ENCODE peak calls at places on chromosomes 16 and 17, in six cellular contexts. V is stomach; Z is esophagus squamous epithelium; S is naive thymus-derived CD4-positive, alpha-beta T cell; Q is tibial nerve; R is body of pancreas. T is an unnamed sample. For H3K36me3 and H3K27me3, the result is how much of the 10 kb centered on the place peaks cover.

GRCh38 chr16:9610727-9611126 is 519.3 kb downstream of the HAPSTR1 start:
- DNase-seq in V (no peak), R (no peak), Q (no peak), Z (no peak), S (no peak), T (no peak)

GRCh38 chr17:46878055-46878454 is 26.7 kb downstream of the WNT9B start:
- DNase-seq in S (no peak), Z (no peak), V (no peak), Q (peak), R (no peak), T (peak)

GRCh38 chr17:17440938-17441730 is 35.7 kb upstream of the MED9 start:
- DNase-seq in R (no peak), V (no peak), S (no peak), Q (no peak), Z (no peak), T (no peak)

GRCh38 chr17:40778466-40778865 is 3.9 kb downstream of the KRT27 start:
- DNase-seq in Q (no peak), S (no peak), V (no peak), Z (no peak), R (no peak), T (peak)

GRCh38 chr17:4566785-4567184 is 6.4 kb upstream of the GGT6 start:
- DNase-seq in V (peak), Q (peak), Z (no peak), R (peak), S (peak), T (peak)

GRCh38 chr17:6178959-6179358 is 108.8 kb downstream of the WSCD1 start:
- DNase-seq in S (no peak), Q (no peak), R (no peak), Z (no peak), V (no peak), T (no peak)

GRCh38 chr16:31429314-31429713 is 1.2 kb upstream of the COX6A2 start:
- DNase-seq in Z (no peak), V (no peak), S (no peak), R (no peak), Q (no peak), T (no peak)

GRCh38 chr17:10172241-10172741 is 26.1 kb downstream of the GAS7 start:
- DNase-seq in Z (no peak), Q (no peak), S (no peak), V (no peak), R (no peak), T (no peak)

GRCh38 chr17:71548540-71549190 is 572.2 kb upstream of the SOX9 start:
- DNase-seq in V (no peak), Q (no peak), Z (no peak), S (no peak), R (no peak), T (no peak)

GRCh38 chr16:10642964-10643363 is 51.8 kb downstream of the TEKT5 start:
- DNase-seq in S (no peak), Q (no peak), Z (no peak), V (no peak), R (no peak), T (no peak)

GRCh38 chr16:19830902-19831555 is 53.6 kb downstream of the GPRC5B start:
- DNase-seq in Z (no peak), Q (no peak), V (no peak), S (no peak), R (no peak), T (no peak)

GRCh38 chr16:66278604-66279262 is 87.8 kb upstream of the CDH5 start:
- DNase-seq in V (no peak), Q (no peak), S (no peak), Z (no peak), R (no peak), T (no peak)

GRCh38 chr17:66775881-66776400 is 59.0 kb upstream of the CACNG5 start:
- DNase-seq in Z (no peak), V (no peak), Q (no peak), R (no peak), S (no peak), T (no peak)

GRCh38 chr16:67594256-67594915 is 32.1 kb downstream of the CTCF start:
- DNase-seq in Q (no peak), R (no peak), V (no peak), Z (no peak), S (no peak), T (no peak)

GRCh38 chr17:46026045-46026814 is 27.2 kb downstream of the STH start:
- DNase-seq in V (no peak), Z (no peak), S (no peak), R (peak), Q (peak), T (no peak)

GRCh38 chr17:27009087-27009486 is 284.8 kb upstream of the WSB1 start:
- DNase-seq in V (no peak), Q (no peak), Z (no peak), S (no peak), R (no peak), T (no peak)

GRCh38 chr17:29572691-29573557 is 4.4 kb downstream of the TP53I13 start:
- DNase-seq in R (peak), Z (no peak), V (peak), Q (peak), S (peak), T (no peak)

GRCh38 chr16:11034481-11034931 is 90.1 kb downstream of the CLEC16A start:
- DNase-seq in Q (no peak), S (no peak), Z (no peak), V (no peak), R (no peak), T (no peak)

GRCh38 chr17:59963738-59964454 is 644 bp downstream of the RNFT1 start:
- DNase-seq in Z (no peak), S (no peak), Q (peak), V (peak), R (peak), T (peak)

GRCh38 chr17:50957600-50958575 is 91.7 kb upstream of the TOB1 start:
- DNase-seq in S (no peak), R (no peak), Q (no peak), Z (no peak), V (no peak), T (no peak)

GRCh38 chr17:79991140-79991923 is 44.3 kb downstream of the TBC1D16 start:
- DNase-seq in V (peak), R (peak), S (peak), Z (no peak), Q (peak), T (peak)

GRCh38 chr17:78268960-78269892 is 37.8 kb downstream of the TMEM235 start:
- DNase-seq in Q (no peak), R (no peak), S (no peak), V (no peak), Z (no peak), T (no peak)
- H3K36me3 ChIP-seq in Q (under half), R (under half), S (under half), V (under half), Z (under half), T (under half)

GRCh38 chr16:87484487-87485331 is 8.1 kb downstream of the ZCCHC14 start:
- DNase-seq in S (no peak), V (peak), Q (no peak), R (no peak), Z (no peak), T (no peak)

GRCh38 chr16:87489434-87490045 is 3.3 kb downstream of the ZCCHC14 start:
- DNase-seq in S (no peak), Z (no peak), V (no peak), R (no peak), Q (no peak), T (no peak)

GRCh38 chr16:87483481-87483880 is 9.3 kb downstream of the ZCCHC14 start:
- DNase-seq in Z (no peak), R (no peak), V (no peak), Q (no peak), S (no peak), T (no peak)

GRCh38 chr16:87487361-87487924 is 5.4 kb downstream of the ZCCHC14 start:
- DNase-seq in R (peak), Z (no peak), Q (no peak), S (no peak), V (peak), T (peak)

DNA sequence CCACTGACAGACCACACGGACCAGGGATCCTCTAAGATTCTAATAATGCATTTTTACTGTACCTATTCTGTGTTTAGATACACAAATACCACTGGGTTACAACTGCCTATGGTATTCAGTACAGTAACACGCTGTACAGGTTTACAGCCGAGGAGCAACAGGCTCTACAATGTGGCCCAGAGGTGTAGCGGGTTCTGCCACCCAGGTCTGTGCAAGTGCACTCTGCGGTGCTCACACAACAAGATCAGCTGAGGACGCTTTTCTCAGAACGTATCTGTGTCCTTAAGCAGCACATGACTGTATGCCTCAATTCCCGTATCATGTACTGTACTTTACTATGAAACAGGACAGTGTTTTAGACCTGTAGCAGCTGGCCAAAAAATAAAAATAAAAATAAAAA is 6.5 kb downstream of the ZCCHC14 start:
- DNase-seq in Q (no peak), R (no peak), V (no peak), Z (no peak), S (no peak), T (no peak)
- H3K4me3 ChIP-seq in Q (no peak), R (no peak), V (no peak), Z (no peak), S (no peak), T (no peak)

GRCh38 chr17:48604770-48605329 is at the start of gene HOXB6:
- DNase-seq in V (no peak), S (no peak), Q (no peak), R (no peak), Z (no peak), T (no peak)
- H3K27me3 ChIP-seq in V (half or more), S (under half), Q (under half), R (under half), Z (half or more), T (under half)

DNA sequence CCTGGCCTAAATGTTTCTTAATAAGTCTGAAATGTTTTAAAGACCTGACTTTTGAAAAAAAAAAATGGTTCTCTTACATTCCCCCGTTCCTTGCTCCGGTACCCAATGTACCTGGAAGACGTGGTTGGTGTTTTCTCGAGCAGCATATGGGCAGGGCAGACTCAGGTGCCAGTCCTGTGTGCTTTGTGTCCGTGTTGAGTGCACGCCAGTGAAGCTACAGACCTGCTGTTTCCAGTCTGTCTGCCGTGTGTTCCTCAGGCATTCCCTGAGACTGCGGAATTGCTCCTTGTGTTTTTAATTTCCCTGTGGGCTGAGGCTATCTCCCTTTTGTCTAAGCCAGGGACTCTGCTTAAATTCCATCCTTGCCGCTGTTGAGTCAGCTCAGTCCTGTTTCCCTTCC is 11.7 kb upstream of the IL17C start:
- DNase-seq in Z (no peak), Q (no peak), S (no peak), R (no peak), V (no peak), T (no peak)
- H3K36me3 ChIP-seq in Z (half or more), Q (half or more), S (half or more), R (under half), V (half or more), T (half or more)

GRCh38 chr16:80055831-80056230 is 455.3 kb upstream of the MAF start:
- DNase-seq in Z (no peak), R (no peak), Q (no peak), V (no peak), S (no peak), T (no peak)
- H3K4me3 ChIP-seq in Z (no peak), R (no peak), Q (no peak), V (no peak), S (no peak), T (no peak)

GRCh38 chr16:49492090-49492801 is 118.6 kb downstream of the C16orf78 start:
- DNase-seq in S (peak), V (peak), Q (no peak), Z (no peak), R (peak), T (no peak)

GRCh38 chr16:49492896-49493620 is 119.5 kb downstream of the C16orf78 start:
- DNase-seq in Q (no peak), R (no peak), S (no peak), V (no peak), Z (no peak), T (no peak)

GRCh38 chr16:49490321-49490705 is 116.7 kb downstream of the C16orf78 start:
- DNase-seq in S (no peak), Q (no peak), V (no peak), R (no peak), Z (no peak), T (no peak)

GRCh38 chr16:49491111-49491670 is 117.6 kb downstream of the C16orf78 start:
- DNase-seq in R (no peak), Z (no peak), Q (no peak), V (no peak), S (no peak), T (no peak)

DNA sequence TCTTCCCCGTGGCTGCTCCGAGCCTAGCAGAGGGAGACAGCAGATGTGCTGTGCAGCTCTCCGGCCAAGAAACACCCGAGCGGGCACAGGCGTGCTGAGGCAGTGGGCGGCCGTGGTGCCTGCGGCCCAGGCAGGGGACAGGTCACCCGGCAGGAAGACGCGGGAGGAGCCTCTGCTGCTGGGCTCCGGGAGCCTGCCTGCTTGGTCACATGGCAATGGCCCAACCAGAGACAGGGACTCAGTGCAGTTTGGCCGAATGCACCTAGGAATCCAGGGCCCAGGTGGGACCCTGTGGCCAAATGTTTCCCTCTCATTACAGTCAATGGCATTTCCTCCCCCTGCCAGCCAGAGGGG is 118.1 kb downstream of the C16orf78 start:
- DNase-seq in V (no peak), R (peak), Z (no peak), S (no peak), Q (peak), T (no peak)
- H3K27me3 ChIP-seq in V (under half), R (under half), Z (under half), S (under half), Q (under half), T (under half)

DNA sequence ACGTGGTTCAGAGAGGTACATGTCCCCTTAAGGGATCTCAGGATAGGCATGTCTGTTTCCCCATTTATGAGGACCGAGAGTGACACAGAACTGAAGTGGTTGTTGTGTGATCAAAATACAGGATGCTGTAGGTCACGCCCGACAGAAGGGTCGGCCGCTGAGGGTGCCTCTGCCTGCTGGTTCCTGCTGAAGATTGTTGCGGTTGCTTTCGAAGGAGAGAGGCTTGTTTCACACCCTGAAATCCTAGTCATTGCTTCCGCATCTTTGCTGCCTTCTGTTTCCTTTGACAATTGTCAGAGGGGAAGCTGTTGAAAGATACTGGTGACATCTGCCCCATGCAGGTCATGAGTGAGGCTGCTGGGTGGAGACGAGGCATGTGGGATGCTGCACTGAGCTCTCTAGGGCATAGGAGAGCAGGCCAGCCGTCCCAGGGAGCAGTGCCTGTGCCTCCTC is 3.8 kb upstream of the NAT9 start:
- DNase-seq in R (no peak), Z (no peak), S (peak), V (peak), Q (peak), T (peak)
- H3K36me3 ChIP-seq in R (under half), Z (under half), S (under half), V (under half), Q (under half), T (under half)

DNA sequence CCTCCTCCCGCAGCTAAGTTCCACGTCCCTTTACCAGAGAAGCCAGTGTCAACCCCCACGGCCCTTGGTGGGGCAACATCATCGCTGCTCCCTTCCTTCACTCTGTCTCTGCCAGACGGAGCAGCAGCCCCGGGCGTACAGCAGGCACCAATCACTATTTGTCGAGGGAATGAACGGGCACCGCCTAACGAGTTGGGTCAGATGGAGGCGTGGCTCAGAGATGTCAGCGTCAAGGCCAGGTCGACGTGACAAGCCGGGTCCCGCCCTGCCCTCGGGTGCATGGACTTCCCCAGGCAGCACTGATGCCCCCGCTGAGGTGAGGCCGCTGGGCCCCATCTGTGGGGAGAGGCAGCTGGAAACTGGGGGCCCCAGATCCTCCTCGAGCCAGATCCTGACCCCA is 50.0 kb downstream of the CBFA2T3 start:
- DNase-seq in R (peak), Q (no peak), S (no peak), Z (no peak), V (no peak), T (no peak)
- H3K4me3 ChIP-seq in R (no peak), Q (no peak), S (no peak), Z (no peak), V (no peak), T (no peak)

GRCh38 chr17:48746916-48747444 is 18.4 kb upstream of the HOXB13 start:
- DNase-seq in R (no peak), S (no peak), V (no peak), Q (no peak), Z (no peak), T (no peak)
- H3K27me3 ChIP-seq in R (under half), S (half or more), V (half or more), Q (under half), Z (half or more), T (under half)